ENCODE peak calls at places on chromosomes 1 and 21, in eight cellular contexts. E, R, I, Q, C, K, F and N are unnamed samples.

GRCh38 chr1:45010855-45011811 is at the start of gene HECTD3:
- DNase-seq in K (peak), Q (peak), I (peak), R (peak), C (peak), E (peak), F (peak), N (peak)

GRCh38 chr1:92567211-92567868 is 80.6 kb upstream of the GFI1 start:
- DNase-seq in E (no peak), C (no peak), K (peak), F (no peak), I (peak), R (no peak), Q (no peak), N (no peak)

GRCh38 chr1:221511797-221512196 is 230.1 kb downstream of the DUSP10 start:
- DNase-seq in R (no peak), Q (no peak), K (no peak), C (no peak), E (no peak), F (no peak), I (no peak), N (no peak)

GRCh38 chr1:46210561-46210960 is 7.4 kb downstream of the LURAP1 start:
- DNase-seq in E (no peak), K (no peak), F (no peak), I (no peak), C (no peak), Q (no peak), R (no peak), N (no peak)

GRCh38 chr1:20785907-20786309 is 1.2 kb downstream of the HP1BP3 start:
- DNase-seq in F (no peak), C (no peak), R (no peak), Q (no peak), K (no peak), E (no peak), I (no peak), N (no peak)

GRCh38 chr1:205927676-205928075 is 15.6 kb downstream of the SLC26A9 start:
- DNase-seq in F (no peak), R (no peak), E (no peak), C (no peak), K (no peak), Q (no peak), I (no peak), N (no peak)

GRCh38 chr1:30242178-30242577 is 481.2 kb downstream of the MATN1 start:
- DNase-seq in Q (no peak), F (no peak), R (no peak), K (no peak), E (no peak), I (no peak), C (no peak), N (no peak)

GRCh38 chr1:158818560-158818959 is 12.6 kb upstream of the MNDA start:
- DNase-seq in R (no peak), K (no peak), E (no peak), I (no peak), Q (no peak), F (no peak), C (no peak), N (no peak)

GRCh38 chr1:201566933-201567801 is 28.2 kb downstream of the NAV1 start:
- DNase-seq in Q (no peak), I (no peak), F (peak), K (no peak), E (no peak), C (no peak), R (no peak), N (no peak)

GRCh38 chr1:91603409-91603808 is 102.8 kb downstream of the CDC7 start:
- DNase-seq in C (no peak), I (no peak), Q (no peak), F (no peak), K (no peak), R (no peak), E (no peak), N (no peak)

GRCh38 chr1:216330262-216330661 is 93.0 kb downstream of the USH2A start:
- DNase-seq in Q (no peak), I (no peak), F (no peak), E (no peak), K (peak), R (no peak), C (no peak), N (no peak)

GRCh38 chr1:235073968-235074334 is 54.7 kb downstream of the TOMM20 start:
- DNase-seq in E (peak), I (no peak), Q (no peak), K (no peak), F (peak), C (no peak), R (no peak), N (no peak)

GRCh38 chr1:66282343-66282852 is 251.6 kb upstream of the SGIP1 start:
- DNase-seq in Q (peak), E (no peak), R (peak), I (peak), K (peak), C (no peak), F (no peak), N (peak)

GRCh38 chr1:44571712-44572571 is 102.3 kb downstream of the TMEM53 start:
- DNase-seq in Q (peak), R (no peak), C (no peak), F (peak), E (peak), K (peak), I (peak), N (peak)

GRCh38 chr1:26293911-26294463 is 12.4 kb downstream of the UBXN11 start:
- DNase-seq in Q (no peak), K (no peak), I (no peak), F (no peak), C (no peak), E (no peak), R (no peak), N (no peak)

GRCh38 chr1:155966135-155966534 is 12.2 kb downstream of the ARHGEF2 start:
- DNase-seq in C (no peak), K (no peak), I (no peak), R (no peak), Q (no peak), F (no peak), E (no peak), N (no peak)

GRCh38 chr1:59367269-59368006 is 70.5 kb downstream of the FGGY start:
- DNase-seq in F (no peak), I (no peak), E (no peak), C (no peak), R (no peak), K (peak), Q (no peak), N (no peak)

GRCh38 chr21:45542242-45542666 is at the start of gene SLC19A1:
- DNase-seq in F (peak), I (peak), C (peak), K (peak), Q (peak), E (no peak), R (peak), N (peak)

GRCh38 chr21:42490735-42491134 is 5.3 kb downstream of the RSPH1 start:
- DNase-seq in I (no peak), K (no peak), F (no peak), Q (no peak), E (no peak), R (no peak), C (no peak), N (no peak)

GRCh38 chr1:218459450-218459849 is 114.3 kb downstream of the TGFB2 start:
- DNase-seq in F (no peak), I (no peak), C (no peak), K (peak), Q (no peak), E (peak), R (no peak), N (no peak)

GRCh38 chr21:38766987-38767722 is 38.6 kb upstream of the ETS2 start:
- DNase-seq in F (peak), K (no peak), Q (peak), E (peak), C (peak), I (no peak), R (peak), N (peak)

GRCh38 chr21:21114456-21114855 is 116.2 kb downstream of the NCAM2 start:
- DNase-seq in F (no peak), E (no peak), Q (no peak), C (no peak), I (no peak), K (no peak), R (no peak), N (no peak)

GRCh38 chr1:24505816-24506215 is 3.2 kb downstream of the RCAN3 start:
- DNase-seq in R (no peak), Q (no peak), K (no peak), F (no peak), I (no peak), C (no peak), E (no peak), N (no peak)

GRCh38 chr1:157624471-157624870 is 26.6 kb upstream of the FCRL4 start:
- DNase-seq in R (no peak), Q (no peak), E (no peak), I (no peak), K (no peak), F (no peak), C (no peak), N (no peak)

GRCh38 chr21:27269646-27270045 is 302.8 kb upstream of the ADAMTS5 start:
- DNase-seq in E (no peak), R (no peak), I (peak), C (no peak), K (peak), F (no peak), Q (no peak), N (no peak)

GRCh38 chr21:28333455-28334108 is 659.1 kb downstream of the LTN1 start:
- DNase-seq in K (peak), I (no peak), Q (no peak), E (no peak), R (no peak), F (no peak), C (no peak), N (no peak)

GRCh38 chr1:162391790-162392563 is 10.4 kb downstream of the C1orf226 start:
- DNase-seq in I (peak), E (peak), R (no peak), F (peak), K (peak), C (no peak), Q (peak), N (peak)

GRCh38 chr1:213399695-213400094 is 348.7 kb downstream of the RPS6KC1 start:
- DNase-seq in C (no peak), F (no peak), R (no peak), Q (no peak), K (no peak), E (no peak), I (no peak), N (no peak)

GRCh38 chr1:60904079-60904852 is 178.1 kb upstream of the NFIA start:
- DNase-seq in E (no peak), K (peak), F (no peak), I (no peak), R (no peak), C (no peak), Q (no peak), N (no peak)

GRCh38 chr1:6498576-6499111 is 7.2 kb upstream of the PLEKHG5 start:
- DNase-seq in R (no peak), I (no peak), Q (no peak), F (no peak), C (no peak), E (no peak), K (no peak), N (no peak)

GRCh38 chr1:181166377-181167196 is 78.1 kb downstream of the IER5 start:
- DNase-seq in Q (peak), R (peak), I (peak), E (peak), C (peak), F (peak), K (peak), N (peak)